ENCODE peak calls at places on chromosomes 6 and 20, in nine cellular contexts. One of them, this sample, is unnamed.

GRCh38 chr6:139777202-139777970 is 402.9 kb upstream of the CITED2 start:
- DNase-seq in cardiac fibroblast: no peak
- DNase-seq in cardiac muscle cell: peak; percentile 41
- DNase-seq in HCT116: no peak
- DNase-seq in nephron progenitor cell: peak; percentile 35
- DNase-seq in MM.1S: no peak
- DNase-seq in RWPE1: no peak
- DNase-seq in ovary: no peak
- DNase-seq in left ventricle myocardium inferior: no peak
- DNase-seq in this sample: no peak

GRCh38 chr20:33275215-33275614 is 7.8 kb upstream of the BPIFB1 start:
- DNase-seq in cardiac fibroblast: no peak
- DNase-seq in cardiac muscle cell: no peak
- DNase-seq in HCT116: no peak
- DNase-seq in nephron progenitor cell: no peak
- DNase-seq in MM.1S: no peak
- DNase-seq in RWPE1: no peak
- DNase-seq in ovary: no peak
- DNase-seq in left ventricle myocardium inferior: no peak
- DNase-seq in this sample: no peak

GRCh38 chr20:11235058-11235457 is 561.3 kb upstream of the JAG1 start:
- DNase-seq in cardiac fibroblast: peak; percentile 67
- DNase-seq in cardiac muscle cell: no peak
- DNase-seq in HCT116: no peak
- DNase-seq in nephron progenitor cell: peak; percentile 12
- DNase-seq in MM.1S: no peak
- DNase-seq in RWPE1: peak; percentile 26
- DNase-seq in ovary: no peak
- DNase-seq in left ventricle myocardium inferior: no peak
- DNase-seq in this sample: peak; percentile 18

GRCh38 chr6:169778646-169779045 is 27.2 kb downstream of the ERMARD start:
- DNase-seq in cardiac fibroblast: no peak
- DNase-seq in cardiac muscle cell: no peak
- DNase-seq in HCT116: no peak
- DNase-seq in nephron progenitor cell: no peak
- DNase-seq in MM.1S: no peak
- DNase-seq in RWPE1: peak; percentile 80
- DNase-seq in ovary: no peak
- DNase-seq in left ventricle myocardium inferior: no peak
- DNase-seq in this sample: peak; percentile 75

GRCh38 chr6:168263351-168263905 is 56.1 kb downstream of the DACT2 start:
- DNase-seq in cardiac fibroblast: no peak
- DNase-seq in cardiac muscle cell: no peak
- DNase-seq in HCT116: no peak
- DNase-seq in nephron progenitor cell: no peak
- DNase-seq in MM.1S: no peak
- DNase-seq in RWPE1: no peak
- DNase-seq in ovary: no peak
- DNase-seq in left ventricle myocardium inferior: no peak
- DNase-seq in this sample: no peak

GRCh38 chr20:33499347-33499746 is 9.5 kb downstream of the CBFA2T2 start:
- DNase-seq in cardiac fibroblast: no peak
- DNase-seq in cardiac muscle cell: no peak
- DNase-seq in HCT116: no peak
- DNase-seq in nephron progenitor cell: no peak
- DNase-seq in MM.1S: no peak
- DNase-seq in RWPE1: no peak
- DNase-seq in ovary: no peak
- DNase-seq in left ventricle myocardium inferior: no peak
- DNase-seq in this sample: no peak

GRCh38 chr6:163985040-163985439 is 570.5 kb downstream of the QKI start:
- DNase-seq in cardiac fibroblast: no peak
- DNase-seq in cardiac muscle cell: no peak
- DNase-seq in HCT116: no peak
- DNase-seq in nephron progenitor cell: no peak
- DNase-seq in MM.1S: no peak
- DNase-seq in RWPE1: no peak
- DNase-seq in ovary: no peak
- DNase-seq in left ventricle myocardium inferior: no peak
- DNase-seq in this sample: no peak

GRCh38 chr6:65760285-65760684 is 53.3 kb upstream of the EYS start:
- DNase-seq in cardiac fibroblast: no peak
- DNase-seq in cardiac muscle cell: no peak
- DNase-seq in HCT116: no peak
- DNase-seq in nephron progenitor cell: no peak
- DNase-seq in MM.1S: no peak
- DNase-seq in RWPE1: peak; percentile 52
- DNase-seq in ovary: no peak
- DNase-seq in left ventricle myocardium inferior: no peak
- DNase-seq in this sample: peak; percentile 60

GRCh38 chr6:142702501-142703460 is 242.2 kb downstream of the HIVEP2 start:
- DNase-seq in cardiac fibroblast: no peak
- DNase-seq in cardiac muscle cell: peak; percentile 11
- DNase-seq in HCT116: no peak
- DNase-seq in nephron progenitor cell: no peak
- DNase-seq in MM.1S: no peak
- DNase-seq in RWPE1: no peak
- DNase-seq in ovary: no peak
- DNase-seq in left ventricle myocardium inferior: peak; percentile 38
- DNase-seq in this sample: no peak

GRCh38 chr6:157967486-157967885 is 14.2 kb upstream of the SYNJ2 start:
- DNase-seq in cardiac fibroblast: no peak
- DNase-seq in cardiac muscle cell: no peak
- DNase-seq in HCT116: no peak
- DNase-seq in nephron progenitor cell: no peak
- DNase-seq in MM.1S: no peak
- DNase-seq in RWPE1: no peak
- DNase-seq in ovary: no peak
- DNase-seq in left ventricle myocardium inferior: no peak
- DNase-seq in this sample: no peak

GRCh38 chr6:132812756-132813172 is 1.6 kb upstream of the RPS12 start:
- DNase-seq in cardiac fibroblast: no peak
- DNase-seq in cardiac muscle cell: no peak
- DNase-seq in HCT116: no peak
- DNase-seq in nephron progenitor cell: no peak
- DNase-seq in MM.1S: peak; percentile 81
- DNase-seq in RWPE1: no peak
- DNase-seq in ovary: no peak
- DNase-seq in left ventricle myocardium inferior: no peak
- DNase-seq in this sample: peak; percentile 55

GRCh38 chr20:17644451-17644850 is 37.6 kb downstream of the RRBP1 start:
- DNase-seq in cardiac fibroblast: no peak
- DNase-seq in cardiac muscle cell: peak; percentile 15
- DNase-seq in HCT116: no peak
- DNase-seq in nephron progenitor cell: no peak
- DNase-seq in MM.1S: no peak
- DNase-seq in RWPE1: no peak
- DNase-seq in ovary: peak; percentile 29
- DNase-seq in left ventricle myocardium inferior: no peak
- DNase-seq in this sample: no peak

GRCh38 chr6:139744038-139744437 is 369.6 kb upstream of the CITED2 start:
- DNase-seq in cardiac fibroblast: no peak
- DNase-seq in cardiac muscle cell: no peak
- DNase-seq in HCT116: no peak
- DNase-seq in nephron progenitor cell: no peak
- DNase-seq in MM.1S: no peak
- DNase-seq in RWPE1: no peak
- DNase-seq in ovary: no peak
- DNase-seq in left ventricle myocardium inferior: no peak
- DNase-seq in this sample: no peak

GRCh38 chr6:103273048-103273447 is 1586.7 kb downstream of the HACE1 start:
- DNase-seq in cardiac fibroblast: peak; percentile 0
- DNase-seq in cardiac muscle cell: peak; percentile 62
- DNase-seq in HCT116: peak; percentile 56
- DNase-seq in nephron progenitor cell: no peak
- DNase-seq in MM.1S: peak; percentile 49
- DNase-seq in RWPE1: no peak
- DNase-seq in ovary: no peak
- DNase-seq in left ventricle myocardium inferior: no peak
- DNase-seq in this sample: peak; percentile 54

GRCh38 chr20:53623454-53624206 is 30.0 kb upstream of the ZNF217 start:
- DNase-seq in cardiac fibroblast: peak; percentile 83
- DNase-seq in cardiac muscle cell: peak; percentile 60
- DNase-seq in HCT116: no peak
- DNase-seq in nephron progenitor cell: peak; percentile 36
- DNase-seq in MM.1S: peak; percentile 71
- DNase-seq in RWPE1: peak; percentile 65
- DNase-seq in ovary: peak; percentile 75
- DNase-seq in left ventricle myocardium inferior: peak; percentile 56
- DNase-seq in this sample: peak; percentile 80

GRCh38 chr6:122376246-122376645 is 23.2 kb upstream of the HSF2 start:
- DNase-seq in cardiac fibroblast: no peak
- DNase-seq in cardiac muscle cell: no peak
- DNase-seq in HCT116: no peak
- DNase-seq in nephron progenitor cell: no peak
- DNase-seq in MM.1S: no peak
- DNase-seq in RWPE1: no peak
- DNase-seq in ovary: no peak
- DNase-seq in left ventricle myocardium inferior: no peak
- DNase-seq in this sample: no peak

GRCh38 chr6:122374307-122374706 is 25.1 kb upstream of the HSF2 start:
- DNase-seq in cardiac fibroblast: no peak
- DNase-seq in cardiac muscle cell: no peak
- DNase-seq in HCT116: no peak
- DNase-seq in nephron progenitor cell: no peak
- DNase-seq in MM.1S: no peak
- DNase-seq in RWPE1: no peak
- DNase-seq in ovary: no peak
- DNase-seq in left ventricle myocardium inferior: no peak
- DNase-seq in this sample: no peak

GRCh38 chr6:122372647-122373046 is 26.8 kb upstream of the HSF2 start:
- DNase-seq in cardiac fibroblast: peak; percentile 5
- DNase-seq in cardiac muscle cell: no peak
- DNase-seq in HCT116: no peak
- DNase-seq in nephron progenitor cell: no peak
- DNase-seq in MM.1S: no peak
- DNase-seq in RWPE1: no peak
- DNase-seq in ovary: no peak
- DNase-seq in left ventricle myocardium inferior: no peak
- DNase-seq in this sample: no peak
- TF ChIP-seq CTCF in cardiac fibroblast: no peak
- TF ChIP-seq CTCF in cardiac muscle cell: no peak
- TF ChIP-seq CTCF in HCT116: peak; percentile 23
- TF ChIP-seq CTCF in nephron progenitor cell: peak; percentile 10
- TF ChIP-seq CTCF in MM.1S: no peak
- TF ChIP-seq CTCF in RWPE1: peak; percentile 17
- TF ChIP-seq CTCF in ovary: no peak
- TF ChIP-seq CTCF in left ventricle myocardium inferior: peak; percentile 48
- TF ChIP-seq CTCF in this sample: peak; percentile 32

GRCh38 chr6:159968295-159969203 is at the start of gene IGF2R:
- DNase-seq in cardiac fibroblast: peak; percentile 92
- DNase-seq in cardiac muscle cell: peak; percentile 97
- DNase-seq in HCT116: peak; percentile 62
- DNase-seq in nephron progenitor cell: peak; percentile 90
- DNase-seq in MM.1S: peak; percentile 89
- DNase-seq in RWPE1: peak; percentile 98
- DNase-seq in ovary: peak; percentile 95
- DNase-seq in left ventricle myocardium inferior: peak; percentile 94
- DNase-seq in this sample: peak; percentile 92
- TF ChIP-seq CTCF in cardiac fibroblast: peak; percentile 14
- TF ChIP-seq CTCF in cardiac muscle cell: peak; percentile 23
- TF ChIP-seq CTCF in HCT116: no peak
- TF ChIP-seq CTCF in nephron progenitor cell: no peak
- TF ChIP-seq CTCF in MM.1S: no peak
- TF ChIP-seq CTCF in RWPE1: no peak
- TF ChIP-seq CTCF in ovary: no peak
- TF ChIP-seq CTCF in left ventricle myocardium inferior: peak; percentile 31
- TF ChIP-seq CTCF in this sample: peak; percentile 13

GRCh38 chr6:31689249-31690110 is 8.6 kb upstream of the LY6G5C start:
- DNase-seq in cardiac fibroblast: no peak
- DNase-seq in cardiac muscle cell: no peak
- DNase-seq in HCT116: no peak
- DNase-seq in nephron progenitor cell: no peak
- DNase-seq in MM.1S: no peak
- DNase-seq in RWPE1: no peak
- DNase-seq in ovary: no peak
- DNase-seq in left ventricle myocardium inferior: no peak
- DNase-seq in this sample: no peak
- TF ChIP-seq CTCF in cardiac fibroblast: peak; percentile 56
- TF ChIP-seq CTCF in cardiac muscle cell: peak; percentile 39
- TF ChIP-seq CTCF in HCT116: no peak
- TF ChIP-seq CTCF in nephron progenitor cell: peak; percentile 24
- TF ChIP-seq CTCF in MM.1S: peak; percentile 52
- TF ChIP-seq CTCF in RWPE1: no peak
- TF ChIP-seq CTCF in ovary: no peak
- TF ChIP-seq CTCF in left ventricle myocardium inferior: peak; percentile 26
- TF ChIP-seq CTCF in this sample: no peak

GRCh38 chr6:160519603-160520042 is 144.5 kb downstream of the LPA start:
- DNase-seq in cardiac fibroblast: no peak
- DNase-seq in cardiac muscle cell: no peak
- DNase-seq in HCT116: peak; percentile 22
- DNase-seq in nephron progenitor cell: no peak
- DNase-seq in MM.1S: peak; percentile 54
- DNase-seq in RWPE1: no peak
- DNase-seq in ovary: no peak
- DNase-seq in left ventricle myocardium inferior: no peak
- DNase-seq in this sample: no peak

GRCh38 chr6:160523223-160523622 is 140.9 kb downstream of the LPA start:
- DNase-seq in cardiac fibroblast: no peak
- DNase-seq in cardiac muscle cell: no peak
- DNase-seq in HCT116: no peak
- DNase-seq in nephron progenitor cell: no peak
- DNase-seq in MM.1S: no peak
- DNase-seq in RWPE1: no peak
- DNase-seq in ovary: no peak
- DNase-seq in left ventricle myocardium inferior: no peak
- DNase-seq in this sample: no peak

GRCh38 chr6:160519133-160519532 is 144.9 kb downstream of the LPA start:
- DNase-seq in cardiac fibroblast: no peak
- DNase-seq in cardiac muscle cell: no peak
- DNase-seq in HCT116: no peak
- DNase-seq in nephron progenitor cell: no peak
- DNase-seq in MM.1S: no peak
- DNase-seq in RWPE1: no peak
- DNase-seq in ovary: no peak
- DNase-seq in left ventricle myocardium inferior: no peak
- DNase-seq in this sample: no peak

DNA sequence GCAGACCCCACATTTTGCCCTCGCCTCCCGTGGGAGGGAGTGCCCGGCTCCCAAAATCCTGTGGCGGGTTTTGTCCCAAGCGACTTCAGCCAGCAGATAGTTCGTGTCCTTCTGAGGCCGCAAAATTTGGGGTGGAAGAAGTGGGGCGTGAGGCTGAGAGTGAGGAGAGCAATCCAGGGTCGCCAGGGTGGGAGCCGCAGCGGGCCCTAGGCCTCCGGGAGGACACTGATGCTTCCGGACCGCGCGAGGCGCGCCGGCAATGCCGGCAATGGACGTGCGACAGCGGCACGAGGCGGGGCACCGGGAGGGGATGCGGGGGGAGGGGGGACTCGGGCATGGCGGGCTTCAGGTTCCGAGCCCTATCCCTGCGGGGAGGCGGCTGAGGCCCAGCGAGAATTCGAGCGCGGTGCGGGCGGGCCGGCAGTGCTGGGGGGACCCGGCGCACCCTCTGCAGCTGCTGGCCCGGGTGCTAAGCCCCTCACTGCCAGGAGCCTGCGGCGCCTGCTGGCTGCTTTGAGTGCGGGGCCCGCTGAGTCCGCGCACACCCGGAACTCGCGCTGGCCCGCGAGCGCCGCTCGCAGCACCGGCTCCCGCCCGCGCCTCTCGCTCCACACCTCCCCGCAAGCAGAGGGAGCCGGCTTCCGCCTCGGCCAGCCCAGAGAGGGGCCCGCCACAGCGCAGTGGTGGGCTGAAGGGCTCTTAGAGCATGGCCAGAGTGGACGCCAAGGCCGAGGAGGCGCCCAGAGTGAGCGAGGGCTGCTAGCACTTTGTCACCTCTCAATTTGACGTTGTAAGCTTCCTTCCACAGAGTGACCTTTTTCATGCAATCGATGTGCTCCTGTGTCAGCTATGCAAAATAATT is 143.8 kb downstream of the LPA start:
- DNase-seq in cardiac fibroblast: peak; percentile 76
- DNase-seq in cardiac muscle cell: peak; percentile 77
- DNase-seq in HCT116: no peak
- DNase-seq in nephron progenitor cell: peak; percentile 89
- DNase-seq in MM.1S: peak; percentile 52
- DNase-seq in RWPE1: peak; percentile 74
- DNase-seq in ovary: peak; percentile 82
- DNase-seq in left ventricle myocardium inferior: peak; percentile 75
- DNase-seq in this sample: peak; percentile 75
- TF ChIP-seq CTCF in cardiac fibroblast: no peak
- TF ChIP-seq CTCF in cardiac muscle cell: no peak
- TF ChIP-seq CTCF in HCT116: peak; percentile 67
- TF ChIP-seq CTCF in nephron progenitor cell: no peak
- TF ChIP-seq CTCF in MM.1S: no peak
- TF ChIP-seq CTCF in RWPE1: peak; percentile 61
- TF ChIP-seq CTCF in ovary: no peak
- TF ChIP-seq CTCF in left ventricle myocardium inferior: peak; percentile 37
- TF ChIP-seq CTCF in this sample: no peak